ENCODE peak calls at places on chromosomes 13 and 19, in eight cellular contexts. D, M, I, S, Q, G, U and O are unnamed samples.

GRCh38 chr13:26910754-26911465 is 150.3 kb upstream of the GPR12 start:
- DNase-seq in D (no peak), U (no peak), M (no peak), Q (no peak), S (peak), G (peak), I (no peak), O (no peak)

GRCh38 chr19:17576758-17577532 is 21.5 kb downstream of the COLGALT1 start:
- DNase-seq in D (no peak), S (no peak), I (peak), U (no peak), M (no peak), G (no peak), Q (no peak), O (no peak)

GRCh38 chr13:94673841-94674240 is 38.5 kb downstream of the SOX21 start:
- DNase-seq in G (no peak), M (no peak), S (no peak), U (no peak), D (no peak), Q (no peak), I (no peak), O (no peak)

GRCh38 chr13:49679244-49679643 is 12.0 kb downstream of the EBPL start:
- DNase-seq in I (no peak), D (peak), U (no peak), G (no peak), M (no peak), Q (no peak), S (no peak), O (no peak)

GRCh38 chr13:59533561-59534337 is 630.0 kb downstream of the DIAPH3 start:
- DNase-seq in I (no peak), S (no peak), Q (no peak), G (no peak), U (no peak), D (no peak), M (no peak), O (no peak)

GRCh38 chr19:1455336-1456120 is 5.6 kb downstream of the APC2 start:
- DNase-seq in S (no peak), I (peak), U (no peak), M (no peak), G (no peak), Q (peak), D (peak), O (peak)

GRCh38 chr19:16825312-16826168 is 3.7 kb upstream of the SIN3B start:
- DNase-seq in S (peak), M (peak), D (no peak), I (peak), Q (peak), U (peak), G (peak), O (no peak)

GRCh38 chr13:36131215-36131930 is at the start of gene DCLK1:
- DNase-seq in M (peak), D (no peak), U (no peak), I (peak), Q (no peak), S (peak), G (peak), O (no peak)

GRCh38 chr13:78121459-78122348 is 203.1 kb upstream of the EDNRB start:
- DNase-seq in Q (no peak), S (peak), M (peak), U (no peak), G (no peak), D (peak), I (peak), O (peak)

GRCh38 chr19:41223431-41224234 is 4.6 kb downstream of the AXL start:
- DNase-seq in D (no peak), S (no peak), I (no peak), G (peak), Q (no peak), M (no peak), U (no peak), O (no peak)

GRCh38 chr19:1067341-1068103 is 555 bp downstream of the ARHGAP45 start:
- DNase-seq in I (no peak), Q (no peak), G (no peak), S (no peak), U (no peak), D (no peak), M (no peak), O (no peak)

GRCh38 chr19:18167975-18168645 is 5.5 kb upstream of the IFI30 start:
- DNase-seq in D (peak), Q (no peak), G (no peak), I (no peak), U (no peak), S (no peak), M (no peak), O (no peak)

GRCh38 chr13:42284068-42284467 is 12.1 kb downstream of the AKAP11 start:
- DNase-seq in U (no peak), I (no peak), Q (no peak), S (no peak), D (no peak), M (no peak), G (no peak), O (no peak)

GRCh38 chr13:42110410-42111155 is 62.1 kb downstream of the DGKH start:
- DNase-seq in S (no peak), Q (no peak), I (peak), G (no peak), M (peak), D (peak), U (no peak), O (no peak)

GRCh38 chr19:43652546-43652874 is 12.9 kb upstream of the CADM4 start:
- DNase-seq in I (no peak), Q (no peak), G (no peak), D (no peak), M (no peak), S (no peak), U (no peak), O (no peak)

GRCh38 chr13:23289917-23290357 is 109.2 kb downstream of the SGCG start:
- DNase-seq in S (no peak), D (no peak), G (no peak), Q (no peak), M (peak), U (no peak), I (no peak), O (no peak)

GRCh38 chr13:46759861-46760260 is 37.1 kb downstream of the ESD start:
- DNase-seq in I (peak), S (no peak), M (peak), Q (no peak), G (no peak), D (peak), U (no peak), O (no peak)

GRCh38 chr13:27500806-27501534 is 50.6 kb upstream of the MTIF3 start:
- DNase-seq in Q (no peak), G (no peak), S (no peak), M (no peak), D (no peak), U (no peak), I (no peak), O (no peak)

GRCh38 chr19:14542721-14543328 is 13.4 kb downstream of the TECR start:
- DNase-seq in I (no peak), S (no peak), G (no peak), D (no peak), M (no peak), Q (no peak), U (no peak), O (peak)

GRCh38 chr13:73215807-73216206 is 157.0 kb downstream of the KLF5 start:
- DNase-seq in Q (peak), U (no peak), G (no peak), M (no peak), I (no peak), S (no peak), D (no peak), O (no peak)

GRCh38 chr13:30907167-30907761 is 1.2 kb downstream of the MEDAG start:
- DNase-seq in S (peak), D (no peak), U (no peak), M (no peak), Q (no peak), G (peak), I (no peak), O (no peak)
- H3K27ac ChIP-seq in S (peak), D (no peak), U (no peak), M (no peak), Q (peak), G (peak), I (no peak), O (no peak)

GRCh38 chr13:40648841-40649240 is 17.6 kb downstream of the FOXO1 start:
- DNase-seq in G (no peak), S (no peak), M (no peak), I (no peak), U (no peak), Q (no peak), D (peak), O (no peak)
- H3K27ac ChIP-seq in G (no peak), S (no peak), M (no peak), I (peak), U (no peak), Q (no peak), D (peak), O (no peak)

GRCh38 chr13:48162182-48162581 is 67.3 kb upstream of the MED4 start:
- DNase-seq in I (no peak), S (no peak), Q (no peak), M (no peak), U (no peak), G (no peak), D (no peak), O (no peak)
- H3K27ac ChIP-seq in I (no peak), S (peak), Q (no peak), M (no peak), U (no peak), G (peak), D (no peak), O (peak)

GRCh38 chr13:21399741-21400140 is 59.4 kb downstream of the ZDHHC20 start:
- DNase-seq in U (no peak), D (no peak), I (no peak), M (no peak), S (no peak), G (no peak), Q (no peak), O (no peak)
- H3K27ac ChIP-seq in U (no peak), D (no peak), I (no peak), M (no peak), S (peak), G (no peak), Q (no peak), O (no peak)

GRCh38 chr19:10667867-10668266 is 13.7 kb downstream of the ILF3 start:
- DNase-seq in D (no peak), U (no peak), S (no peak), Q (no peak), I (no peak), M (no peak), G (no peak), O (no peak)
- H3K27ac ChIP-seq in D (no peak), U (no peak), S (no peak), Q (no peak), I (no peak), M (no peak), G (no peak), O (no peak)

GRCh38 chr19:58546131-58546530 is 2.3 kb downstream of the TRIM28 start:
- DNase-seq in M (no peak), U (no peak), G (no peak), D (no peak), S (no peak), I (no peak), Q (no peak), O (no peak)
- H3K27ac ChIP-seq in M (peak), U (no peak), G (peak), D (no peak), S (no peak), I (no peak), Q (peak), O (no peak)

DNA sequence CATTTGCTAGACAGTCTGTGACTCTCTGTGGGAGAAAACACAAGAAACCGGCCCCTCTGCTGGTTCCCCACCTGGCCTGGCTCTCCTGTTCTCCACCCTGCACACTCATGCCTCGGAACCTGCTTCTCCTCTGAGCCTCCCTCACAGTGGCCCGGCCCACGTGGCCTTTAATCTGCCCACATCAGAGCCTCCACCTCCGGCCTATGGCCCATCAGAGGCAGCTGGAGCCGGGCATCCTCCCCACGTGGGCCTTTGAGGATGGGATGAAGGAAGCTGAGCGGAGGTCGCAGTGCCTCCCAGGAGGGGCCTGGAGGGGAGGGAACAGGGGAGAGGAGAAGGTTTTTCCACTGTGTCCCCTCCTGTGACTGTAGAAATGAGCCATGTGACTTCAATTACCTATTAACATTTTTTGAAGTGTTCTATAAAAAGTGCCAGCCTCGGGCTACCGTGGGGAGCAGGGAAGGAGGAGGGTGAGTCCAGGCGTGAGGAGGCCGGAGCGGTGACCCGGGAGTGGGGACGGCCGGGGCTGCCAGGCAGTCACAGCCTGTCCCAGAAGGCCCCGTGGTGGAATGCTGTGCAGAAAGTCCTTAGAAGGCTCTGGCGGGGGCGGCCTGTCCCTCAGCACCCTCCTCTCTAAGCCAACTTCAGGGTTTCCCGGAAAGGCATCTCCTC is 24.6 kb upstream of the SLC1A5 start:
- DNase-seq in Q (peak), D (no peak), S (no peak), M (peak), I (no peak), G (peak), U (no peak), O (no peak)
- H3K27ac ChIP-seq in Q (peak), D (no peak), S (no peak), M (peak), I (no peak), G (peak), U (no peak), O (no peak)

GRCh38 chr13:113002206-113002821 is 33.3 kb downstream of the MCF2L start:
- DNase-seq in M (no peak), G (no peak), U (no peak), D (no peak), I (no peak), S (no peak), Q (no peak), O (no peak)

GRCh38 chr13:113005997-113006396 is 37.0 kb downstream of the MCF2L start:
- DNase-seq in M (no peak), D (no peak), Q (no peak), S (no peak), I (no peak), G (no peak), U (no peak), O (no peak)

GRCh38 chr13:113002891-113003290 is 33.9 kb downstream of the MCF2L start:
- DNase-seq in G (no peak), I (no peak), D (no peak), Q (no peak), M (no peak), S (no peak), U (no peak), O (no peak)

GRCh38 chr13:113005076-113005865 is 36.3 kb downstream of the MCF2L start:
- DNase-seq in S (no peak), U (no peak), Q (no peak), D (peak), G (no peak), M (no peak), I (no peak), O (no peak)

DNA sequence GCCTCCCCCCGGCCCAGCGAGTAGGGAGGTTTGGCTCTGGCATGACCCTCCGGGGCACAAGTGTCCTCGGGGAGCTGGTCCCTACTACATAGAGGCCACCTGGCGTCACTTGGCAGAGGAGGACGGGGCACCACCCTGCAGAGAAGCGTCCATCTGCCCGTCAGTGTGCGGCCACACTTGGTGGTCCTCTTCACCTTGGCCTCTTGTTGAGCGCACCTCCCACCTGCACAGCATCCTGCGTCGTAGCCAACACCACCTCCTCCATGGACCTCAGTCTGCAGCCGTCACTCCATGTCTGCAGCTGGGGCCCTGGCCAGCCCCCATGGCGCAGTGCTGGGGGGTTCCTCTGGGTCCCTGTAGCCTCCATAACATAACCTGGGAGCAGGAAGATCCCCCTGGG is 35.1 kb downstream of the MCF2L start:
- DNase-seq in S (no peak), D (no peak), I (no peak), G (no peak), U (no peak), Q (no peak), M (no peak), O (no peak)
- H3K27ac ChIP-seq in S (no peak), D (no peak), I (no peak), G (no peak), U (no peak), Q (no peak), M (no peak), O (peak)

GRCh38 chr13:110699148-110700145 is 6.5 kb downstream of the CARS2 start:
- DNase-seq in D (no peak), M (no peak), S (no peak), I (no peak), U (no peak), Q (no peak), G (peak), O (no peak)

GRCh38 chr13:110702591-110703526 is 3.1 kb downstream of the CARS2 start:
- DNase-seq in I (no peak), Q (no peak), D (no peak), S (no peak), U (no peak), G (peak), M (no peak), O (no peak)

GRCh38 chr13:110700186-110700585 is 5.7 kb downstream of the CARS2 start:
- DNase-seq in G (peak), I (no peak), S (no peak), M (no peak), D (no peak), Q (no peak), U (no peak), O (no peak)

GRCh38 chr13:110705356-110705825 is 525 bp downstream of the CARS2 start:
- DNase-seq in Q (no peak), G (no peak), M (no peak), I (no peak), S (no peak), D (no peak), U (no peak), O (no peak)

GRCh38 chr13:110702089-110702488 is 3.8 kb downstream of the CARS2 start:
- DNase-seq in U (no peak), I (no peak), G (peak), M (no peak), D (no peak), S (no peak), Q (no peak), O (no peak)
- H3K27ac ChIP-seq in U (no peak), I (no peak), G (no peak), M (no peak), D (no peak), S (no peak), Q (no peak), O (no peak)